ENCODE peak calls at places on chromosomes 4 and X, in four cellular contexts. S is HepG2, D is K562, A is HEK293T. G is an unnamed sample.

GRCh38 chr4:183658362-183659028 is 490 bp downstream of the RWDD4 start:
- DNase-seq in S (peak; percentile 37), D (peak; percentile 40), A (no peak), G (peak; percentile 18)

GRCh38 chrX:25175171-25175570 is 159.4 kb upstream of the ARX start:
- DNase-seq in S (no peak), D (no peak), A (no peak), G (no peak)

GRCh38 chr4:102734591-102735385 is 26.0 kb downstream of the MANBA start:
- DNase-seq in S (peak; percentile 65), D (peak; percentile 15), A (no peak), G (no peak)

GRCh38 chr4:173167793-173168395 is 717 bp upstream of the GALNT7 start:
- DNase-seq in S (no peak), D (peak; percentile 56), A (peak; percentile 53), G (peak; percentile 49)

GRCh38 chr4:8348071-8348470 is 78.5 kb downstream of the HTRA3 start:
- DNase-seq in S (no peak), D (no peak), A (no peak), G (no peak)

GRCh38 chr4:113951263-113951662 is 28.2 kb downstream of the ARSJ start:
- DNase-seq in S (no peak), D (no peak), A (no peak), G (no peak)

GRCh38 chr4:163540977-163541376 is 46.5 kb downstream of the TMA16 start:
- DNase-seq in S (no peak), D (no peak), A (no peak), G (no peak)

GRCh38 chrX:113675278-113675677 is 834.6 kb upstream of the AMOT start:
- DNase-seq in S (no peak), D (no peak), A (no peak), G (no peak)

GRCh38 chrX:71998836-71999509 is 88.3 kb downstream of the NHSL2 start:
- DNase-seq in S (peak; percentile 12), D (peak; percentile 45), A (peak; percentile 65), G (no peak)

GRCh38 chr4:67918428-67918827 is 34.6 kb upstream of the TMPRSS11D start:
- DNase-seq in S (no peak), D (no peak), A (no peak), G (no peak)

GRCh38 chrX:101217689-101218088 is 1.9 kb upstream of the DRP2 start:
- DNase-seq in S (no peak), D (no peak), A (no peak), G (no peak)

GRCh38 chr4:185128272-185129119 is 14.6 kb upstream of the SLC25A4 start:
- DNase-seq in S (no peak), D (no peak), A (peak; percentile 32), G (peak; percentile 65)

GRCh38 chrX:115679460-115679859 is 118.5 kb downstream of the PLS3 start:
- DNase-seq in S (peak; percentile 5), D (peak; percentile 6), A (peak; percentile 56), G (no peak)

GRCh38 chr4:151690164-151690856 is 70.5 kb downstream of the GATB start:
- DNase-seq in S (no peak), D (no peak), A (no peak), G (no peak)
- TF ChIP-seq ELF4 in S (no peak), D (no peak), A (no peak), G (no peak)

GRCh38 chr4:141036786-141037185 is 96.5 kb downstream of the RNF150 start:
- DNase-seq in S (no peak), D (no peak), A (no peak), G (no peak)

GRCh38 chr4:141037441-141037840 is 95.8 kb downstream of the RNF150 start:
- DNase-seq in S (no peak), D (no peak), A (no peak), G (no peak)

GRCh38 chr4:141039156-141039555 is 94.1 kb downstream of the RNF150 start:
- DNase-seq in S (no peak), D (no peak), A (no peak), G (no peak)

GRCh38 chr4:141038428-141038827 is 94.8 kb downstream of the RNF150 start:
- DNase-seq in S (no peak), D (no peak), A (no peak), G (no peak)

GRCh38 chr4:141041021-141041476 is 92.2 kb downstream of the RNF150 start:
- DNase-seq in S (no peak), D (no peak), A (peak; percentile 40), G (no peak)
- TF ChIP-seq ELF4 in S (no peak), D (no peak), A (no peak), G (no peak)

GRCh38 chrX:35115205-35115604 is 172.6 kb downstream of the FAM47B start:
- DNase-seq in S (no peak), D (no peak), A (no peak), G (no peak)
- TF ChIP-seq ELF4 in S (no peak), D (no peak), A (no peak), G (no peak)

GRCh38 chr4:93394488-93395185 is 433.9 kb upstream of the ATOH1 start:
- DNase-seq in S (no peak), D (no peak), A (no peak), G (no peak)
- TF ChIP-seq ELF4 in S (no peak), D (no peak), A (no peak), G (no peak)

GRCh38 chr4:74181225-74181624 is 23.3 kb downstream of the MTHFD2L start:
- DNase-seq in S (no peak), D (no peak), A (no peak), G (no peak)
- TF ChIP-seq ELF4 in S (no peak), D (no peak), A (no peak), G (no peak)

DNA sequence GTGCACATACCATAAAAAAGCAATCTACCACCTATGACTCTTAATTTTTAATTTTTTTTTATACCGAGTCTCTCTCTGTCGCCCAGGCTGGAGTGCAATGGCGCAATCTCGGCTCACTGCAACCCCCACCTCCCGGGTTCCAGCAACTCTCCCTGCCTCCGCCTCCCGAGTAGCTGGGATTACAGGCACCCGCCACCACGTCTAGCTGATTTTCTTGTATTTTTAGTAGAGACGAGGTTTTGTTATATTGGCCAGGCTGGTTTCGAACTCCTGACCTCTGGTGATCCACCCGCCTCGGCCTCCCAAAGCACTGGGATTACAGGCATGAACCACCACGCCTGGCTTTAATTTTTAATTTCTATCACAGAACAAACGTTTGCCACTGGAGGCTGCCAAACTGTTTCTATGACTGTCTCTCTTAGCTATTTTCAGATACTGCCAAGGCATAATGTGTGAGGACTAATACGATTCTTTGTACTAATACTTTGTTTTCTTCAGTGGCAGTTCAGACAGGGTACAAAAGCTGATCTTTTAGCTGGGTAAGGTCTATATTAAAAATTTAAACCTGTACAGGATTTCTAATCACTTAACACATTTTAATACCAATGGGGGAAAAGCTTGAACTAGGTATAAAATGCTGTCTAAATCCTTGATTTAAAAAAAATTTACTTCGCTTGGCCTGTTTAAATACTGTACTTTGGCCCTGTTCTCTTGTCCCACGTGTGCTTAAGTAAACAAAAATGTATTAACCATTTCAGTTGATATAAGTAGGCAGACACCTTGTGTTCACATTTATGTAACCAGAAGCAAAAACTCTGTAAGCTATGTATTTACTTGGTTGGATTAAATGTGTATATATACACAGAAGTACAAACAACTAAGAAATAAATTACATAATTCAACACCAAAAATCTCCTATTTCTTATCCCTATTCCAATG is 2.3 kb downstream of the PGRMC2 start:
- DNase-seq in S (peak; percentile 82), D (no peak), A (no peak), G (no peak)
- TF ChIP-seq ELF4 in S (no peak), D (no peak), A (no peak), G (no peak)

DNA sequence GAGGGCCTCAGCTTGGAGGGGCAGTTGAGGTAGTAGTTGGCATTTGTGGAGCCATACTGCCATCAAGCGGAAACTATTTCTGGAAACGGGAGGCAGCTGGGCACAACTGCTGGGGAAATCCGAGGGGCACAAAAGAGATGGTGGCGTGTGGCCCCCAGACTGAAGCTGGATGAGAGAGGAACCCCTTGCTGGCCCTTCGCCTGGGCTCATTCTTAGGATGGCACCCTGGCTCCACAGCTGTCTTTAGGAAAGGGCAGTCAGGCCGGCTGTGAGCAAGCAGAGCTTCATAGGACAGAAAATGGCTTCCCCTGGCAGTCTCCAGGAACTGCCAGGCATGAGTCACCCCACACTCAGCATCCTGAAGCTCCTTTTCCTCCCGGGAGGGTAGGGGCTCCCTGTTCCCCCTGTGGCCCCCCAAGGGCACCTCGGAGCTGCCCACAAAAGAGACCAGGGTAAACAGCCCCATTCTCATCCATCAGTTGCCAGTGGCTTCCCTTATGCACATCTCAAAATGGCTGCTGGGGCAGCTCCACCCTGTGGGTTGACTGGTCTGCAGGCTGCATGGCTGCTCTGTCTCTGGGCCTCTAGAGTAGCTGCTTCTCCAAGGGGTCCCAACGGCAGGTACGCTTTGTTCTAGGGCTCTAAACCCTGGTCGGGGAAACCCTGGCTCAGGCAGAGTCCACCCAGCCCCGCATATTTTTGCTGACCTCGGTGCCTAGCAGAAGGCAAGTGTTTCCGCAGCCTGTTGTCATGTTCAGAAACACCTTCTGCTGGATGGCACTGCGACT is 64.7 kb downstream of the NBDY start:
- DNase-seq in S (no peak), D (no peak), A (no peak), G (no peak)
- TF ChIP-seq ELF4 in S (no peak), D (no peak), A (no peak), G (no peak)

GRCh38 chr4:5839332-5839731 is 53.6 kb downstream of the CRMP1 start:
- DNase-seq in S (no peak), D (no peak), A (no peak), G (no peak)

GRCh38 chr4:5839751-5840674 is 52.9 kb downstream of the CRMP1 start:
- DNase-seq in S (no peak), D (no peak), A (no peak), G (no peak)

GRCh38 chr4:5845035-5845905 is 47.6 kb downstream of the CRMP1 start:
- DNase-seq in S (no peak), D (no peak), A (no peak), G (no peak)

GRCh38 chr4:5842456-5842855 is 50.4 kb downstream of the CRMP1 start:
- DNase-seq in S (no peak), D (no peak), A (no peak), G (no peak)

GRCh38 chr4:5843573-5844239 is 49.2 kb downstream of the CRMP1 start:
- DNase-seq in S (no peak), D (no peak), A (no peak), G (no peak)
- TF ChIP-seq ELF4 in S (no peak), D (no peak), A (no peak), G (no peak)

G was measured in WTC11.